ENCODE peak calls at places on chromosomes 11 and 22, in seven cellular contexts. M is aorta; D is kidney; V is left ventricle myocardium inferior; B is MM.1S; Q is body of pancreas; C is CD8-positive, alpha-beta T cell. G is an unnamed sample. For H3K36me3, the result is how much of the 10 kb centered on the place peaks cover.

GRCh38 chr22:22060200-22061084 is 77.9 kb upstream of the TOP3B start:
- DNase-seq in M (peak), D (no peak), V (peak), B (peak), Q (peak), C (no peak), G (no peak)

GRCh38 chr11:96543177-96543576 is 153.4 kb downstream of the JRKL start:
- DNase-seq in M (no peak), D (no peak), V (no peak), B (peak), Q (no peak), C (no peak), G (no peak)

GRCh38 chr11:78586452-78587046 is 11.9 kb upstream of the NARS2 start:
- DNase-seq in M (no peak), D (no peak), V (no peak), B (peak), Q (no peak), C (no peak), G (no peak)

GRCh38 chr11:66849501-66850234 is 6.4 kb downstream of the RCE1 start:
- DNase-seq in M (no peak), D (peak), V (no peak), B (no peak), Q (no peak), C (no peak), G (no peak)

GRCh38 chr11:33723238-33723881 is 12.9 kb downstream of the CD59 start:
- DNase-seq in M (no peak), D (no peak), V (no peak), B (no peak), Q (no peak), C (no peak), G (peak)

GRCh38 chr11:99015634-99016454 is 4.9 kb upstream of the CNTN5 start:
- DNase-seq in M (no peak), D (no peak), V (no peak), B (peak), Q (no peak), C (no peak), G (no peak)

GRCh38 chr11:121889168-121889567 is 226.8 kb downstream of the BLID start:
- DNase-seq in M (no peak), D (no peak), V (no peak), B (no peak), Q (no peak), C (no peak), G (no peak)

GRCh38 chr22:43529954-43530863 is 118.4 kb downstream of the MPPED1 start:
- DNase-seq in M (no peak), D (peak), V (no peak), B (no peak), Q (no peak), C (no peak), G (no peak)

GRCh38 chr22:31206896-31207687 is 5.0 kb upstream of the LIMK2 start:
- DNase-seq in M (no peak), D (no peak), V (peak), B (no peak), Q (peak), C (no peak), G (no peak)

GRCh38 chr22:37292641-37293040 is 10.3 kb downstream of the CYTH4 start:
- DNase-seq in M (no peak), D (no peak), V (no peak), B (no peak), Q (no peak), C (no peak), G (no peak)

GRCh38 chr22:44685384-44686056 is 16.5 kb upstream of the PRR5 start:
- DNase-seq in M (no peak), D (no peak), V (no peak), B (peak), Q (peak), C (peak), G (no peak)

GRCh38 chr11:11580831-11581492 is 40.8 kb downstream of the GALNT18 start:
- DNase-seq in M (no peak), D (no peak), V (peak), B (no peak), Q (no peak), C (no peak), G (peak)

GRCh38 chr11:60942970-60943565 is 8.9 kb downstream of the SLC15A3 start:
- DNase-seq in M (peak), D (no peak), V (no peak), B (no peak), Q (peak), C (no peak), G (no peak)

GRCh38 chr11:86116996-86117705 is 48.3 kb upstream of the PICALM start:
- DNase-seq in M (no peak), D (no peak), V (no peak), B (no peak), Q (no peak), C (no peak), G (no peak)

GRCh38 chr11:78806214-78807004 is 231.7 kb upstream of the NARS2 start:
- DNase-seq in M (peak), D (no peak), V (no peak), B (no peak), Q (peak), C (no peak), G (no peak)

GRCh38 chr22:40094449-40094848 is 83.3 kb upstream of the TNRC6B start:
- DNase-seq in M (no peak), D (no peak), V (no peak), B (peak), Q (no peak), C (no peak), G (no peak)

GRCh38 chr11:127625402-127625801 is 624.8 kb upstream of the KIRREL3 start:
- DNase-seq in M (no peak), D (no peak), V (no peak), B (no peak), Q (no peak), C (no peak), G (no peak)

GRCh38 chr11:12229450-12230229 is 119.2 kb downstream of the MICAL2 start:
- DNase-seq in M (no peak), D (no peak), V (no peak), B (no peak), Q (no peak), C (no peak), G (no peak)

GRCh38 chr11:122100222-122101080 is 15.6 kb downstream of the BLID start:
- DNase-seq in M (peak), D (peak), V (peak), B (no peak), Q (peak), C (no peak), G (peak)

GRCh38 chr11:43987384-43988039 is 45.1 kb downstream of the C11orf96 start:
- DNase-seq in M (peak), D (peak), V (peak), B (no peak), Q (peak), C (no peak), G (peak)

GRCh38 chr11:118073554-118073953 is 3.3 kb upstream of the TMPRSS4 start:
- DNase-seq in M (peak), D (no peak), V (no peak), B (no peak), Q (no peak), C (no peak), G (no peak)

GRCh38 chr22:35378547-35379078 is 2.3 kb upstream of the HMOX1 start:
- DNase-seq in M (no peak), D (no peak), V (no peak), B (no peak), Q (no peak), C (no peak), G (no peak)

GRCh38 chr11:8039530-8040260 is 41.3 kb upstream of the TUB start:
- DNase-seq in M (no peak), D (peak), V (no peak), B (no peak), Q (no peak), C (no peak), G (peak)

GRCh38 chr11:75639752-75640151 is 29.1 kb downstream of the MAP6 start:
- DNase-seq in M (peak), D (peak), V (peak), B (no peak), Q (peak), C (no peak), G (peak)

GRCh38 chr22:24772493-24773220 is 1.9 kb downstream of the PIWIL3 start:
- DNase-seq in M (no peak), D (no peak), V (no peak), B (no peak), Q (peak), C (no peak), G (no peak)

GRCh38 chr11:1078191-1078601 is 3.5 kb downstream of the MUC2 start:
- DNase-seq in M (peak), D (peak), V (no peak), B (no peak), Q (peak), C (no peak), G (no peak)

GRCh38 chr11:57339305-57339704 is 1.2 kb downstream of the P2RX3 start:
- DNase-seq in M (no peak), D (no peak), V (no peak), B (no peak), Q (no peak), C (no peak), G (no peak)

GRCh38 chr11:2571598-2572281 is 126.9 kb downstream of the KCNQ1 start:
- DNase-seq in M (peak), D (peak), V (no peak), B (no peak), Q (no peak), C (no peak), G (no peak)

DNA sequence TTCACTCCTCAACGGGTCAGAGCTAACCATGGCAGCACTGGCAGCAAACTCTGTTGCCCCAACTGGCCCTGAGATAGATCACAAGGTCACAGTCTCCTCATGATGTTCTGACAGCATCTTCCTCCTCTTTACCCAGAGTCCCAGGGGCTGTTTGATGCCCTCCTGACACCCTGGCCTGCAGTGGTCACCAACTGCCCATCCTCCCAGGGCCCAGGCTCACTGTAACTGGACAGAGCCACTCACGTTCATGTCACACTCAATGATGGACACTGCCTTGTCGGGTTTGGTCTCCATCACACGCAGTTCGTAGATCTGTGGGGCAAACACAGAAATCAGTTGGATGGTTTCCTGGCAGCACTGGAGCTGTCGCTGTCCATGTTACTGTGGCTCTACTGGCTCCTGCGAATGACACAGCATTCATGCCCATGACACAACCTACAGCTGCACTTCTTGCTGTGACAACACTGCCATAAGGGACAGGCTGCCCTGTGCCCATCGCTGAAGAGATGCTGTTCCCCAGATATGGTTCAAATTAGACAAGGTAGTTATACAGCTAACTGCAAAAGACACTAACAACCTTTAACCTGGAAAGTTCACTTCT is 10.4 kb upstream of the C22orf39 start:
- DNase-seq in M (no peak), D (no peak), V (no peak), B (no peak), Q (no peak), C (no peak), G (no peak)
- H3K36me3 ChIP-seq in M (under half), D (under half), V (half or more), B (under half), Q (under half), C (half or more), G (half or more)

DNA sequence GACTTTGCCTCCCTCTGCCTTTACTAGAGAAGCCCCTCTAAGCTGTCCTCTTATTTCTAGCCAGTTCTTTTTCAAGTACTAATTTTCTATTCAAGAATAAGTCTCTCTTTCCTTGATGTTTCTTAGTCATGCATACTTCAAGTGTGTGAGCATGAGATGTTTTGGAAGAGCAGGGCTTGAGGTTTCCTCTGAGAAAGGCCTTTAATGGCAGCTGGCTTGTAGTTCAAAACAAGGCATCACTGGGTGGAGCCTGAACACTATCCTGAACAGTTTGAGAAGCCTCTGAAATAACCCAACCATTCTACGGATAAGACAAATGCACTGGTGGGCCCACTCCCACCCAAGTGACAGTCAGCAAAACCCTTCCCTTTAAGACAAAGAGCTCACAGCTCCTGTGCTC is 37.6 kb downstream of the CLDN25 start:
- DNase-seq in M (no peak), D (no peak), V (no peak), B (no peak), Q (no peak), C (no peak), G (no peak)
- H3K36me3 ChIP-seq in M (under half), D (under half), V (half or more), B (under half), Q (under half), C (under half), G (half or more)

DNA sequence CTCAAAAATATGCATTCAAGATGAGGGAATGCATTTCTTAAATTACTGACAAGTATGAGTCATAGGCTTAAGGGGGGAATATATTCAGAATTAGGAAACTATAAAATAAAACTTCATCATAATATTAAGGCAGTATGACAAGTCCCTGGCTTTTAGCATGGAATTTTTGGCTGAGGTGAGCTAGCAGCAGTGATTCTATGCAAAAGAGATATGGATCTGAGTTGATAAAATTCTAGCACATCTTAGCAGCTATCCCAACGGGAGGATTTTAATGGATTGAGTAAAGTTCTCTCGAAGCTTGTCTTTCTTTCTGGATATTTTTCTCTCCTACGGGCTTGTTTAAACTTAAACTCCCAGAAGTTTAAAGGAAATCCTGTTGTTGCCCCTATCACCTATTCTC is 1.2 kb downstream of the OR51Q1 start:
- DNase-seq in M (no peak), D (no peak), V (no peak), B (no peak), Q (no peak), C (no peak), G (no peak)
- H3K36me3 ChIP-seq in M (under half), D (under half), V (under half), B (under half), Q (under half), C (under half), G (under half)

GRCh38 chr22:26496456-26496855 is 12.8 kb downstream of the SRRD start:
- DNase-seq in M (no peak), D (no peak), V (no peak), B (no peak), Q (no peak), C (no peak), G (no peak)
- H3K36me3 ChIP-seq in M (under half), D (under half), V (half or more), B (under half), Q (half or more), C (half or more), G (half or more)

G was measured in right atrium auricular region.